ENCODE peak calls at places on chromosomes 1 and 21, in nine cellular contexts. One of them, this sample, is unnamed.

GRCh38 chr1:102550729-102551384 is 554.1 kb upstream of the OLFM3 start:
- DNase-seq in fibroblast of pulmonary artery: peak
- DNase-seq in pancreas: peak
- DNase-seq in left lung: no peak
- DNase-seq in upper lobe of right lung: no peak
- DNase-seq in AG09309: no peak
- DNase-seq in right lobe of liver: no peak
- DNase-seq in MCF 10A: peak
- DNase-seq in neural crest cell: no peak
- DNase-seq in this sample: no peak

GRCh38 chr1:234108921-234109320 is 204.4 kb downstream of the SLC35F3 start:
- DNase-seq in fibroblast of pulmonary artery: no peak
- DNase-seq in pancreas: no peak
- DNase-seq in left lung: no peak
- DNase-seq in upper lobe of right lung: no peak
- DNase-seq in AG09309: no peak
- DNase-seq in right lobe of liver: no peak
- DNase-seq in MCF 10A: peak
- DNase-seq in neural crest cell: no peak
- DNase-seq in this sample: no peak

GRCh38 chr1:226987623-226988336 is 47.7 kb downstream of the COQ8A start:
- DNase-seq in fibroblast of pulmonary artery: no peak
- DNase-seq in pancreas: no peak
- DNase-seq in left lung: no peak
- DNase-seq in upper lobe of right lung: no peak
- DNase-seq in AG09309: no peak
- DNase-seq in right lobe of liver: no peak
- DNase-seq in MCF 10A: no peak
- DNase-seq in neural crest cell: no peak
- DNase-seq in this sample: no peak

GRCh38 chr21:26389971-26390641 is 183.0 kb downstream of the CYYR1 start:
- DNase-seq in fibroblast of pulmonary artery: peak
- DNase-seq in pancreas: no peak
- DNase-seq in left lung: no peak
- DNase-seq in upper lobe of right lung: no peak
- DNase-seq in AG09309: peak
- DNase-seq in right lobe of liver: no peak
- DNase-seq in MCF 10A: peak
- DNase-seq in neural crest cell: no peak
- DNase-seq in this sample: no peak

GRCh38 chr1:62181531-62181930 is 13.1 kb upstream of the L1TD1 start:
- DNase-seq in fibroblast of pulmonary artery: no peak
- DNase-seq in pancreas: no peak
- DNase-seq in left lung: no peak
- DNase-seq in upper lobe of right lung: no peak
- DNase-seq in AG09309: no peak
- DNase-seq in right lobe of liver: peak
- DNase-seq in MCF 10A: no peak
- DNase-seq in neural crest cell: no peak
- DNase-seq in this sample: no peak

GRCh38 chr1:189787201-189787600 is 690.5 kb downstream of the BRINP3 start:
- DNase-seq in fibroblast of pulmonary artery: peak
- DNase-seq in pancreas: no peak
- DNase-seq in left lung: no peak
- DNase-seq in upper lobe of right lung: no peak
- DNase-seq in AG09309: no peak
- DNase-seq in right lobe of liver: no peak
- DNase-seq in MCF 10A: no peak
- DNase-seq in neural crest cell: peak
- DNase-seq in this sample: no peak

GRCh38 chr1:32353886-32354570 is 8.3 kb downstream of the FAM229A start:
- DNase-seq in fibroblast of pulmonary artery: peak
- DNase-seq in pancreas: no peak
- DNase-seq in left lung: no peak
- DNase-seq in upper lobe of right lung: no peak
- DNase-seq in AG09309: no peak
- DNase-seq in right lobe of liver: peak
- DNase-seq in MCF 10A: no peak
- DNase-seq in neural crest cell: no peak
- DNase-seq in this sample: no peak

GRCh38 chr1:114118351-114118990 is 35.2 kb downstream of the SYT6 start:
- DNase-seq in fibroblast of pulmonary artery: no peak
- DNase-seq in pancreas: no peak
- DNase-seq in left lung: no peak
- DNase-seq in upper lobe of right lung: no peak
- DNase-seq in AG09309: no peak
- DNase-seq in right lobe of liver: no peak
- DNase-seq in MCF 10A: no peak
- DNase-seq in neural crest cell: no peak
- DNase-seq in this sample: no peak

GRCh38 chr1:60017831-60018230 is 55.7 kb downstream of the C1orf87 start:
- DNase-seq in fibroblast of pulmonary artery: no peak
- DNase-seq in pancreas: no peak
- DNase-seq in left lung: no peak
- DNase-seq in upper lobe of right lung: no peak
- DNase-seq in AG09309: no peak
- DNase-seq in right lobe of liver: no peak
- DNase-seq in MCF 10A: no peak
- DNase-seq in neural crest cell: no peak
- DNase-seq in this sample: no peak

GRCh38 chr1:170691258-170691657 is 27.3 kb downstream of the PRRX1 start:
- DNase-seq in fibroblast of pulmonary artery: no peak
- DNase-seq in pancreas: no peak
- DNase-seq in left lung: no peak
- DNase-seq in upper lobe of right lung: no peak
- DNase-seq in AG09309: no peak
- DNase-seq in right lobe of liver: no peak
- DNase-seq in MCF 10A: no peak
- DNase-seq in neural crest cell: no peak
- DNase-seq in this sample: no peak

GRCh38 chr1:27447883-27448282 is 42.1 kb downstream of the WASF2 start:
- DNase-seq in fibroblast of pulmonary artery: no peak
- DNase-seq in pancreas: no peak
- DNase-seq in left lung: no peak
- DNase-seq in upper lobe of right lung: no peak
- DNase-seq in AG09309: no peak
- DNase-seq in right lobe of liver: no peak
- DNase-seq in MCF 10A: no peak
- DNase-seq in neural crest cell: no peak
- DNase-seq in this sample: no peak

GRCh38 chr1:214791961-214792360 is 189.0 kb downstream of the CENPF start:
- DNase-seq in fibroblast of pulmonary artery: peak
- DNase-seq in pancreas: no peak
- DNase-seq in left lung: no peak
- DNase-seq in upper lobe of right lung: no peak
- DNase-seq in AG09309: no peak
- DNase-seq in right lobe of liver: no peak
- DNase-seq in MCF 10A: no peak
- DNase-seq in neural crest cell: no peak
- DNase-seq in this sample: no peak

GRCh38 chr21:41236361-41236973 is 68.5 kb downstream of the BACE2 start:
- DNase-seq in fibroblast of pulmonary artery: no peak
- DNase-seq in pancreas: no peak
- DNase-seq in left lung: no peak
- DNase-seq in upper lobe of right lung: no peak
- DNase-seq in AG09309: no peak
- DNase-seq in right lobe of liver: no peak
- DNase-seq in MCF 10A: no peak
- DNase-seq in neural crest cell: no peak
- DNase-seq in this sample: no peak

GRCh38 chr21:17513214-17514123 is 626 bp downstream of the CXADR start:
- DNase-seq in fibroblast of pulmonary artery: peak
- DNase-seq in pancreas: peak
- DNase-seq in left lung: peak
- DNase-seq in upper lobe of right lung: peak
- DNase-seq in AG09309: no peak
- DNase-seq in right lobe of liver: peak
- DNase-seq in MCF 10A: peak
- DNase-seq in neural crest cell: peak
- DNase-seq in this sample: peak

GRCh38 chr1:187721216-187721615 is 892.5 kb downstream of the PLA2G4A start:
- DNase-seq in fibroblast of pulmonary artery: no peak
- DNase-seq in pancreas: no peak
- DNase-seq in left lung: no peak
- DNase-seq in upper lobe of right lung: no peak
- DNase-seq in AG09309: no peak
- DNase-seq in right lobe of liver: no peak
- DNase-seq in MCF 10A: no peak
- DNase-seq in neural crest cell: no peak
- DNase-seq in this sample: no peak

DNA sequence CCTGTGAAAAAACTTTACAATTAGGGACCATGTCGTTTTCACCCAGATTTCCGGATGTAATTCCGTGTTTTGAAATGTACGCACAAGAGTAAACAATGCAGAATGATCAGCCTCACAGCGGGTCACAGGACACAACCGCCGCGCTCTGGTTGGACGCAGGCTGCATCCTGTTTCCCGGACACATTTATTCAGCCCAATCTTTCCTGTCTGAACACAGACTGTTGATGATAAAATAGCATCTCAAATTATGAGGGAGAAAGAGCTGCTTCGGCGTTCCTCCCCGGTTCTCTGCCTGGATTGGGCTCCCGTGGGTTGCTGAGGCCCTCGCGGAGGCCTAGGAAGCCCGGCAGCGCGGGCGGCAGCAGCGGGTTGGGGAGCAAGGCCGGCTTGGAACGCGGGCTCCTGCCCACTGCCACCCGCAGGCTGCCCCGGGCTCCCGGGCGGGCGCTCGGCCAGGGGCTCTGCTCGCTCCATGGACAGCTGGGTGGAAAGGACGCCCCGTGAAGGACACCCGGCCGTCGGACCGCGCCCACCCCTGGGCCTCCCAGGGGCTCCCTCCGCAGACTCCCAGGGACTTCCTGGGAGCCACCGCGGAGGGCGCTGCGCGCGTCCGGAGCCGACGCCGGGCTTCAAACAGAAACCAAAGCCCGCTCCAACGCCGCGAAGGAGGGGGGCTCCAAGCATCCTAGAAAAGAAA is 122.4 kb downstream of the ESRRG start:
- DNase-seq in fibroblast of pulmonary artery: peak
- DNase-seq in pancreas: peak
- DNase-seq in left lung: peak
- DNase-seq in upper lobe of right lung: peak
- DNase-seq in AG09309: peak
- DNase-seq in right lobe of liver: peak
- DNase-seq in MCF 10A: peak
- DNase-seq in neural crest cell: peak
- DNase-seq in this sample: no peak
- TF ChIP-seq CTCF in fibroblast of pulmonary artery: peak
- TF ChIP-seq CTCF in pancreas: peak
- TF ChIP-seq CTCF in left lung: no peak
- TF ChIP-seq CTCF in upper lobe of right lung: peak
- TF ChIP-seq CTCF in AG09309: peak
- TF ChIP-seq CTCF in right lobe of liver: peak
- TF ChIP-seq CTCF in MCF 10A: peak
- TF ChIP-seq CTCF in neural crest cell: peak
- TF ChIP-seq CTCF in this sample: no peak

GRCh38 chr1:44799770-44800584 is at the start of gene PLK3:
- DNase-seq in fibroblast of pulmonary artery: peak
- DNase-seq in pancreas: peak
- DNase-seq in left lung: peak
- DNase-seq in upper lobe of right lung: peak
- DNase-seq in AG09309: peak
- DNase-seq in right lobe of liver: peak
- DNase-seq in MCF 10A: peak
- DNase-seq in neural crest cell: peak
- DNase-seq in this sample: peak
- TF ChIP-seq CTCF in fibroblast of pulmonary artery: peak
- TF ChIP-seq CTCF in pancreas: peak
- TF ChIP-seq CTCF in left lung: peak
- TF ChIP-seq CTCF in upper lobe of right lung: peak
- TF ChIP-seq CTCF in AG09309: peak
- TF ChIP-seq CTCF in right lobe of liver: peak
- TF ChIP-seq CTCF in MCF 10A: peak
- TF ChIP-seq CTCF in neural crest cell: peak
- TF ChIP-seq CTCF in this sample: peak

DNA sequence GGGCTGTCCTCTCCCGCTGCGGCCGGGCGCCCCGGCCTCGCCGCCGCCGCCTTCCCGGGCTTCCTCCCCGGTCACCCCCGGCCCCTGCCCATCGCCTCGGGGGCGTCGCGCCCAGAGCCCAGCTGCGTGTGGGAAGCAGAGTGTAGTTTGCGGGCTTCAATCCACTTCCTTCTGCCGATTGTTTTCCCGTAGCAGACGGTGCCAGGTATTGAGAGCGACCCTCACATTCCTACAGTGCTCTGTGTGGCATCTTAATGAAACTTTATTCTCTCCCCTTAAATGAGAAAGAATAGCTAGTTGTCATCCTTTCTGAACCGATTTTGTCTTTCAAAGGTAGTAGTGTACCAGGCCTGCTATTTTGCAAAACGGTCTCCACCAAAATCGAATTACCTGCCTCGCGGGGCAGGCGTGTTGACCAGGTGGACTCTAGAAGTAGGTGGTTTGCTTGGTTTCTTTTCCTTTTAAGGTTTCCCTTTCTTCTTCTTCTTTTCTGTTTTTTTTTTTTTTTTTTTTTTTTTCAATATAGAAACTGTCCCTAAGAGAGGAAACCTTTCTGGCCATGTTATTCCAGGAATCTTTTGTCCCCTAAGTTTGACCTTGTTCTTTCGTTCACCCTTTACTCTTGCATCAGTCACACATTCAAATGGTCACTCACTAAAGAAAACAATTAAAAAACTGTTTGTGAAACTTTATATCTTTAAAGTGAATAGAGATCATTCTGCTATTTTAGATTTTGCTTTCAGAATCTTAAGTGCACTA is 881 bp downstream of the USP25 start:
- DNase-seq in fibroblast of pulmonary artery: peak
- DNase-seq in pancreas: no peak
- DNase-seq in left lung: no peak
- DNase-seq in upper lobe of right lung: no peak
- DNase-seq in AG09309: no peak
- DNase-seq in right lobe of liver: peak
- DNase-seq in MCF 10A: peak
- DNase-seq in neural crest cell: no peak
- DNase-seq in this sample: no peak
- TF ChIP-seq CTCF in fibroblast of pulmonary artery: no peak
- TF ChIP-seq CTCF in pancreas: no peak
- TF ChIP-seq CTCF in left lung: no peak
- TF ChIP-seq CTCF in upper lobe of right lung: no peak
- TF ChIP-seq CTCF in AG09309: no peak
- TF ChIP-seq CTCF in right lobe of liver: no peak
- TF ChIP-seq CTCF in MCF 10A: no peak
- TF ChIP-seq CTCF in neural crest cell: no peak
- TF ChIP-seq CTCF in this sample: no peak

GRCh38 chr21:28663111-28663693 is 329.5 kb downstream of the LTN1 start:
- DNase-seq in fibroblast of pulmonary artery: no peak
- DNase-seq in pancreas: no peak
- DNase-seq in left lung: no peak
- DNase-seq in upper lobe of right lung: no peak
- DNase-seq in AG09309: no peak
- DNase-seq in right lobe of liver: no peak
- DNase-seq in MCF 10A: no peak
- DNase-seq in neural crest cell: no peak
- DNase-seq in this sample: no peak
- TF ChIP-seq CTCF in fibroblast of pulmonary artery: no peak
- TF ChIP-seq CTCF in pancreas: no peak
- TF ChIP-seq CTCF in left lung: no peak
- TF ChIP-seq CTCF in upper lobe of right lung: no peak
- TF ChIP-seq CTCF in AG09309: no peak
- TF ChIP-seq CTCF in right lobe of liver: no peak
- TF ChIP-seq CTCF in MCF 10A: no peak
- TF ChIP-seq CTCF in neural crest cell: no peak
- TF ChIP-seq CTCF in this sample: no peak

GRCh38 chr1:183551924-183552323 is 38.3 kb downstream of the NCF2 start:
- DNase-seq in fibroblast of pulmonary artery: no peak
- DNase-seq in pancreas: no peak
- DNase-seq in left lung: no peak
- DNase-seq in upper lobe of right lung: no peak
- DNase-seq in AG09309: no peak
- DNase-seq in right lobe of liver: no peak
- DNase-seq in MCF 10A: no peak
- DNase-seq in neural crest cell: no peak
- DNase-seq in this sample: no peak
- TF ChIP-seq CTCF in fibroblast of pulmonary artery: no peak
- TF ChIP-seq CTCF in pancreas: no peak
- TF ChIP-seq CTCF in left lung: no peak
- TF ChIP-seq CTCF in upper lobe of right lung: no peak
- TF ChIP-seq CTCF in AG09309: no peak
- TF ChIP-seq CTCF in right lobe of liver: no peak
- TF ChIP-seq CTCF in MCF 10A: no peak
- TF ChIP-seq CTCF in neural crest cell: no peak
- TF ChIP-seq CTCF in this sample: no peak